ENCODE peak calls at places on chromosomes 1 and 21, in four cellular contexts. One of them, this sample, is unnamed.

GRCh38 chr1:95927061-95927460 is 693.1 kb downstream of the RWDD3 start:
- DNase-seq in left ventricle myocardium inferior: no peak
- DNase-seq in osteoblast: no peak
- DNase-seq in tibial nerve: no peak
- DNase-seq in this sample: no peak

GRCh38 chr1:147683163-147683763 is 12.9 kb upstream of the ACP6 start:
- DNase-seq in left ventricle myocardium inferior: no peak
- DNase-seq in osteoblast: no peak
- DNase-seq in tibial nerve: no peak
- DNase-seq in this sample: no peak

GRCh38 chr1:158821723-158822122 is 9.4 kb upstream of the MNDA start:
- DNase-seq in left ventricle myocardium inferior: no peak
- DNase-seq in osteoblast: no peak
- DNase-seq in tibial nerve: no peak
- DNase-seq in this sample: no peak

GRCh38 chr1:5576111-5577065 is 415.8 kb downstream of the NPHP4 start:
- DNase-seq in left ventricle myocardium inferior: no peak
- DNase-seq in osteoblast: no peak
- DNase-seq in tibial nerve: no peak
- DNase-seq in this sample: no peak

GRCh38 chr1:63810936-63811335 is 37.1 kb downstream of the ROR1 start:
- DNase-seq in left ventricle myocardium inferior: no peak
- DNase-seq in osteoblast: no peak
- DNase-seq in tibial nerve: no peak
- DNase-seq in this sample: no peak

GRCh38 chr1:50915621-50916020 is 44.4 kb downstream of the FAF1 start:
- DNase-seq in left ventricle myocardium inferior: no peak
- DNase-seq in osteoblast: no peak
- DNase-seq in tibial nerve: no peak
- DNase-seq in this sample: no peak

GRCh38 chr1:66275601-66276023 is 258.3 kb upstream of the SGIP1 start:
- DNase-seq in left ventricle myocardium inferior: no peak
- DNase-seq in osteoblast: no peak
- DNase-seq in tibial nerve: no peak
- DNase-seq in this sample: no peak

GRCh38 chr1:37989381-37989930 is 366 bp downstream of the SF3A3 start:
- DNase-seq in left ventricle myocardium inferior: no peak
- DNase-seq in osteoblast: no peak
- DNase-seq in tibial nerve: no peak
- DNase-seq in this sample: peak; percentile 66

GRCh38 chr1:13820055-13820454 is 120.1 kb downstream of the PRDM2 start:
- DNase-seq in left ventricle myocardium inferior: no peak
- DNase-seq in osteoblast: peak; percentile 88
- DNase-seq in tibial nerve: no peak
- DNase-seq in this sample: no peak

GRCh38 chr1:185325413-185325812 is 8.4 kb upstream of the IVNS1ABP start:
- DNase-seq in left ventricle myocardium inferior: no peak
- DNase-seq in osteoblast: no peak
- DNase-seq in tibial nerve: no peak
- DNase-seq in this sample: no peak

GRCh38 chr1:232509570-232509969 is 120.4 kb downstream of the SIPA1L2 start:
- DNase-seq in left ventricle myocardium inferior: peak; percentile 38
- DNase-seq in osteoblast: no peak
- DNase-seq in tibial nerve: no peak
- DNase-seq in this sample: no peak

GRCh38 chr21:38351961-38352521 is 95.2 kb downstream of the KCNJ15 start:
- DNase-seq in left ventricle myocardium inferior: no peak
- DNase-seq in osteoblast: peak; percentile 93
- DNase-seq in tibial nerve: no peak
- DNase-seq in this sample: no peak

GRCh38 chr21:31731112-31731801 is 661 bp downstream of the SCAF4 start:
- DNase-seq in left ventricle myocardium inferior: peak; percentile 40
- DNase-seq in osteoblast: peak; percentile 95
- DNase-seq in tibial nerve: no peak
- DNase-seq in this sample: peak; percentile 42

GRCh38 chr1:153608742-153609584 is 4.0 kb downstream of the S100A16 start:
- DNase-seq in left ventricle myocardium inferior: peak; percentile 70
- DNase-seq in osteoblast: peak; percentile 95
- DNase-seq in tibial nerve: peak; percentile 69
- DNase-seq in this sample: peak; percentile 52

GRCh38 chr1:9101510-9102146 is 27.3 kb downstream of the GPR157 start:
- DNase-seq in left ventricle myocardium inferior: no peak
- DNase-seq in osteoblast: peak; percentile 94
- DNase-seq in tibial nerve: peak; percentile 51
- DNase-seq in this sample: no peak

GRCh38 chr1:1862905-1863547 is 27.9 kb downstream of the GNB1 start:
- DNase-seq in left ventricle myocardium inferior: no peak
- DNase-seq in osteoblast: peak; percentile 78
- DNase-seq in tibial nerve: no peak
- DNase-seq in this sample: no peak
- H3K4me1 ChIP-seq in left ventricle myocardium inferior: peaks cover 99% of the 10 kb centered on the region
- H3K4me1 ChIP-seq in osteoblast: peaks cover 32% of the 10 kb centered on the region
- H3K4me1 ChIP-seq in tibial nerve: no peaks in the 10 kb centered on the region
- H3K4me1 ChIP-seq in this sample: peaks cover 11% of the 10 kb centered on the region

GRCh38 chr1:178541829-178542553 is 29.1 kb downstream of the TEX35 start:
- DNase-seq in left ventricle myocardium inferior: no peak
- DNase-seq in osteoblast: peak; percentile 91
- DNase-seq in tibial nerve: no peak
- DNase-seq in this sample: peak; percentile 71
- H3K27ac ChIP-seq in left ventricle myocardium inferior: peak overlapping the region; percentile 91
- H3K27ac ChIP-seq in osteoblast: peak overlapping the region; percentile 41
- H3K27ac ChIP-seq in tibial nerve: peak overlapping the region; percentile 87
- H3K27ac ChIP-seq in this sample: peak overlapping the region; percentile 69

DNA sequence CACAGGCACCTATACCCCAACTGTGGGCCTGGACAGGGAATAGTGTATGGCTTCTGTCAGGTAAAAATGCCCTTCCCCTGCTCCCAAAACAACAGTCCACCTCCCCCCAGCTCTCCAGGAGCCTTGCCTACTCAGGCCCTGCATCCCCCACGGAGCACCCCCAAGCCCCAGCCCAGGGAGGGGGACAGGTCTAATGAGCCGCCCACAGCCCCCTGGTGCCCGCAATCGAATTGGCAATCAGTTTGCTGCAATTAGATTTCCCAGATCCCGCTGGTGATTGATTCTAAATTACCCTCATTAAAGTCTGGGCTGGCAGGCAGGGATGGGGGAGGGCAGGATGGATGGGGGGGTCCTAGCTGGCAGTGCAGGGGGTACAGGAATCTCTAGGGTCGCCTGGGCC is 8.1 kb downstream of the SDC3 start:
- DNase-seq in left ventricle myocardium inferior: no peak
- DNase-seq in osteoblast: peak; percentile 66
- DNase-seq in tibial nerve: no peak
- DNase-seq in this sample: no peak
- H3K4me1 ChIP-seq in left ventricle myocardium inferior: peaks cover 38% of the 10 kb centered on the region
- H3K4me1 ChIP-seq in osteoblast: peaks cover 5% of the 10 kb centered on the region
- H3K4me1 ChIP-seq in tibial nerve: no peaks in the 10 kb centered on the region
- H3K4me1 ChIP-seq in this sample: no peaks in the 10 kb centered on the region

DNA sequence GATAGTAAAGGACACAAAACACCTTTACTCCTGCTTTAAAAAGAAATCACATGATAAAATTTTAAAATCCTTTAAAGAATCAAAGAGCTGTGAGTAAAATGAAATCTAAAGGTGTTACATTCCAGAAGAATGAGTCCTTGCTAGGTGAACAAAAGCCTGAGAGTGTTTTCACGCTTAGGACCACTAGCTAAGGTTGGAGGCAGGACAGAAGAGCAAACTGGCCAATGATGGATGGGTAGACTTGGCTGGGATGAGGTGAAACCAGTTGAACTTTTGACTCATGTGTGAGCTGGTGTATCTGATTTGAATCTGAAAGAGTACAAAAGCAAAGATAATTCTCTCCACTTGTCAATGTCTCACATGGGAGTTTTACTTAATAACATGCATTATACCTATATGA is 35.1 kb downstream of the CATSPERE start:
- DNase-seq in left ventricle myocardium inferior: no peak
- DNase-seq in osteoblast: no peak
- DNase-seq in tibial nerve: no peak
- DNase-seq in this sample: no peak
- H3K27ac ChIP-seq in left ventricle myocardium inferior: no peak overlapping the region
- H3K27ac ChIP-seq in osteoblast: no peak overlapping the region
- H3K27ac ChIP-seq in tibial nerve: no peak overlapping the region
- H3K27ac ChIP-seq in this sample: no peak overlapping the region

DNA sequence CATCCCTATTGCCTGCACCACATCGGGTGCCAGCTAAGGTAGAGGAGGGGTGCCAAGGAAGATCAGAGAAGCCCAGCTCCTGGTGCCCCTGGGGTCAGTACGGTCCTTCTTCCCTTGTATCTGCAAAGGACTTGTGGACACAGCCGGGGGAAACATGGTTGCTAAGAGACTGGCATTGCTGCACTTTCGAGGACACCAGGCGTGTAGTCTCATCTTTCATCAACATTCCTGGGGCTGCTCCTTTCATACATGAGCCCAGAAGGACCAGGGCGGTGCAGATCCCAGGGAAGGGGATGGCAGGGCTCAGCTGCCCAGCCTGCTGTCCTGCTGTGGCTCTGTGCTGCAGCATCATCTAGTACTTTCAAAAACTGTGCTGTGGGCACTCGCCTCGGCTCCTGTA is 61.0 kb downstream of the RUNX1 start:
- DNase-seq in left ventricle myocardium inferior: no peak
- DNase-seq in osteoblast: no peak
- DNase-seq in tibial nerve: no peak
- DNase-seq in this sample: no peak
- H3K4me1 ChIP-seq in left ventricle myocardium inferior: no peaks in the 10 kb centered on the region
- H3K4me1 ChIP-seq in osteoblast: peaks cover 55% of the 10 kb centered on the region
- H3K4me1 ChIP-seq in tibial nerve: no peaks in the 10 kb centered on the region
- H3K4me1 ChIP-seq in this sample: no peaks in the 10 kb centered on the region

DNA sequence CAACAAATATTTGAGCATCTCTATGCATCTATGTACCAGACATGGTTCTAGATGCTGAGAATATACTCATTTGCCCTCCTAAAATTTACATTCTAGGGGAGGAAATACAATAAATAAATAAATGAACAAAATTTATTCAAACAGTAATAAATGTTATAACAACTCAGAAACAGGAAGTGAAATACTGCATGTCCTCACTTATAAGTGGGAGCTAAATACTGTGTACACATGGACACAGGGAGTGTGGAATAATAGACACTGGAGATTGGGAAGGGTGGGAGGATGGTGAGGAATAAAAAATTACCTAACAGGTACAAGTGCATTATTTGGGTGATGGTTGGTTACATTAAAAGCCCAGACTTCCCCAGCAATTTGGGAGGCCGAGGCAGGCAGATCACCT is 4.3 kb downstream of the COA7 start:
- DNase-seq in left ventricle myocardium inferior: no peak
- DNase-seq in osteoblast: no peak
- DNase-seq in tibial nerve: no peak
- DNase-seq in this sample: no peak
- H3K27ac ChIP-seq in left ventricle myocardium inferior: no peak overlapping the region
- H3K27ac ChIP-seq in osteoblast: no peak overlapping the region
- H3K27ac ChIP-seq in tibial nerve: no peak overlapping the region
- H3K27ac ChIP-seq in this sample: no peak overlapping the region